ENCODE peak calls at places on chromosomes 2 and 18, in seven cellular contexts. O is fibroblast of pulmonary artery, L is GM12865, A is body of pancreas, D is dorsolateral prefrontal cortex, R is heart left ventricle, H is sigmoid colon. W is an unnamed sample.

GRCh38 chr2:231321556-231322334 is 73.8 kb upstream of the B3GNT7 start:
- DNase-seq in A (no peak), O (no peak), R (peak; percentile 56), L (no peak), D (no peak), H (peak; percentile 75), W (no peak)

GRCh38 chr2:149438260-149438960 is 108.0 kb downstream of the LYPD6 start:
- DNase-seq in D (no peak), O (no peak), L (peak; percentile 25), R (no peak), A (no peak), H (no peak), W (no peak)

GRCh38 chr2:58042486-58042970 is 4.1 kb upstream of the VRK2 start:
- DNase-seq in L (peak; percentile 45), O (peak; percentile 96), A (no peak), D (no peak), H (no peak), R (no peak), W (peak; percentile 93)

GRCh38 chr2:101844055-101844635 is 146.6 kb downstream of the MAP4K4 start:
- DNase-seq in A (no peak), D (no peak), L (no peak), H (no peak), R (no peak), O (peak; percentile 63), W (peak; percentile 80)

GRCh38 chr2:42980764-42981416 is 188.5 kb upstream of the HAAO start:
- DNase-seq in D (no peak), O (no peak), H (no peak), R (no peak), A (no peak), L (no peak), W (no peak)

GRCh38 chr18:76846217-76846616 is 23.9 kb downstream of the ZNF236 start:
- DNase-seq in R (no peak), A (no peak), O (no peak), D (no peak), H (no peak), L (no peak), W (no peak)

GRCh38 chr2:47119001-47119400 is 36.1 kb downstream of the STPG4 start:
- DNase-seq in H (no peak), D (no peak), R (no peak), A (no peak), L (no peak), O (peak; percentile 62), W (peak; percentile 86)

GRCh38 chr2:143685439-143686078 is 556.3 kb downstream of the ARHGAP15 start:
- DNase-seq in H (no peak), D (no peak), L (no peak), R (no peak), O (no peak), A (no peak), W (no peak)

GRCh38 chr18:21740474-21740723 is 193 bp upstream of the MIB1 start:
- DNase-seq in R (peak; percentile 99), H (peak; percentile 99), O (peak; percentile 97), D (peak; percentile 98), A (peak; percentile 99), L (peak; percentile 97), W (no peak)

GRCh38 chr18:36711813-36712444 is 116.9 kb downstream of the TPGS2 start:
- DNase-seq in A (no peak), H (no peak), D (no peak), O (peak; percentile 83), R (peak; percentile 87), L (no peak), W (peak; percentile 86)

GRCh38 chr2:11279398-11279797 is 65.0 kb downstream of the ROCK2 start:
- DNase-seq in O (no peak), L (no peak), A (no peak), H (no peak), D (no peak), R (no peak), W (no peak)

GRCh38 chr2:126656311-126657145 is 570 bp downstream of the GYPC start:
- DNase-seq in O (peak; percentile 42), R (peak; percentile 52), H (no peak), D (no peak), L (peak; percentile 48), A (no peak), W (peak; percentile 53)

GRCh38 chr2:63614448-63614968 is 25.7 kb downstream of the MDH1 start:
- DNase-seq in D (no peak), R (no peak), L (no peak), H (no peak), A (no peak), O (peak; percentile 56), W (peak; percentile 17)

GRCh38 chr2:201923436-201923975 is 110.1 kb upstream of the FZD7 start:
- DNase-seq in H (no peak), A (no peak), O (no peak), D (no peak), L (no peak), R (no peak), W (no peak)

GRCh38 chr2:11239718-11240462 is 84.6 kb downstream of the SLC66A3 start:
- DNase-seq in D (no peak), H (no peak), A (no peak), L (no peak), R (no peak), O (peak; percentile 50), W (no peak)

GRCh38 chr2:205060269-205060668 is 515.0 kb downstream of the PARD3B start:
- DNase-seq in R (no peak), D (no peak), A (no peak), O (peak; percentile 57), L (no peak), H (no peak), W (peak; percentile 70)

GRCh38 chr2:26196683-26197418 is 24.0 kb downstream of the GAREM2 start:
- DNase-seq in A (no peak), R (no peak), O (no peak), L (peak; percentile 57), H (no peak), D (no peak), W (no peak)

GRCh38 chr2:65430515-65431416 is 1.6 kb downstream of the SPRED2 start:
- DNase-seq in O (peak; percentile 36), H (peak; percentile 81), A (peak; percentile 69), L (peak; percentile 60), R (peak; percentile 55), D (peak; percentile 54), W (peak; percentile 50)

GRCh38 chr2:120765031-120765910 is 29.6 kb downstream of the GLI2 start:
- DNase-seq in D (peak; percentile 38), A (no peak), L (no peak), R (peak; percentile 62), O (peak; percentile 80), H (peak; percentile 69), W (peak; percentile 39)

GRCh38 chr2:139031722-139032121 is 251.5 kb upstream of the NXPH2 start:
- DNase-seq in A (no peak), D (no peak), H (no peak), R (no peak), O (peak; percentile 1), L (peak; percentile 34), W (peak; percentile 17)

GRCh38 chr2:8882094-8882493 is 44.7 kb upstream of the KIDINS220 start:
- DNase-seq in L (peak; percentile 25), D (no peak), O (peak; percentile 49), R (no peak), H (no peak), A (no peak), W (peak; percentile 12)

GRCh38 chr2:152418688-152419087 is 83.7 kb downstream of the FMNL2 start:
- DNase-seq in L (no peak), R (no peak), D (no peak), A (no peak), H (no peak), O (peak; percentile 38), W (peak; percentile 73)

GRCh38 chr2:88212251-88212790 is 42.2 kb downstream of the THNSL2 start:
- DNase-seq in O (peak; percentile 10), L (no peak), H (no peak), R (no peak), D (no peak), A (no peak), W (no peak)

GRCh38 chr2:173999272-173999671 is 34.1 kb upstream of the SP3 start:
- DNase-seq in H (peak; percentile 73), R (peak; percentile 59), O (no peak), L (no peak), D (no peak), A (peak; percentile 77), W (no peak)

GRCh38 chr2:74864728-74865722 is 31.1 kb downstream of the HK2 start:
- DNase-seq in H (no peak), R (no peak), O (peak; percentile 69), L (no peak), A (no peak), D (no peak), W (peak; percentile 40)
- TF ChIP-seq CTCF in H (no peak), R (no peak), O (peak; percentile 3), L (no peak), A (no peak), D (no peak), W (no peak)

DNA sequence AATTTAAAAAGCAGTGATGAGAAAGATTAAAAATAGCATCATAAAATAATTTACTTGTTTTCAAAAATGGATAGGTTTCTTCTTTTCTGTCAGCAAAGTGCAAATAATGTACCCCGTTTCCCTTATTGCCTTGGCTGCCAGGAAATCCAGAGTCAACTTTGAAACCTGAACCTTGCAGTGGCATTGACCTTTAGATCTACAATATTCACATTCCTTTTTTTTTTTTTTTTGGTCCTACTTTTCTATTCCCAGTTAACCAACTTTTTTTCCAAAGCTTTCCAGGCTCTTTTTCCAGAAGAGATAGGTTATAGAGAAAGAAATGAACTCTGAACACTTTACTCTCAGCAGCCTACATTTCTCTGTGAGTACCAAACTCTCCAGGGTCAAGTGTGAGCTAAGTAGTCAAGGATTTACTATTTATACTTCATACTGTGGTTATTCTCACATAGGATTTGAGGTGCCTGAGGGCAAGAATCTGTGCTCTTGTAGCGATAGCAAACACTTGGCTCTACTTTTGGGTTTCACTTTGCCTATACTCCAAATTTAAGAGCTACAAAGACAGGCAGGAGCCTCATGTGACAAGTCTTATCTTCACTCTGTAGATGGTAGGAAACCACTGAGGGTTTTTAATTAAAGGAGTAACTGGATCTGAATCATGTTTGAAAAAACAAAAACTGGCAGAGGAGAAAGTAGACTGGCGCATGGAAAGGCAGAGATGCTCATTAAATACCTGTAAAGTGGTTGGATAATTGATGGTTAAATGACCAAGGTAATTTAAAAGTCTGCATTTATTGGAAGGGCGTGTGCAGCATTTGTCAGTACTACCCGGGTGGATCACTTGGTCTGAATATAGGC is 63.2 kb upstream of the TMEM17 start:
- DNase-seq in R (no peak), O (no peak), H (no peak), L (no peak), D (no peak), A (no peak), W (no peak)
- H3K4me3 ChIP-seq in R (no peak overlapping the region), O (no peak overlapping the region), H (no peak overlapping the region), L (no peak overlapping the region), D (no peak overlapping the region), A (no peak overlapping the region), W (no peak overlapping the region)

GRCh38 chr2:167905668-167906067 is 341.7 kb downstream of the STK39 start:
- DNase-seq in D (no peak), L (no peak), R (no peak), H (no peak), O (no peak), A (no peak), W (no peak)

GRCh38 chr2:167898297-167898696 is 349.1 kb downstream of the STK39 start:
- DNase-seq in L (no peak), O (no peak), H (no peak), A (no peak), R (no peak), D (no peak), W (no peak)

GRCh38 chr2:167900435-167900834 is 347.0 kb downstream of the STK39 start:
- DNase-seq in A (no peak), D (no peak), R (no peak), H (no peak), L (no peak), O (no peak), W (no peak)
- TF ChIP-seq CTCF in A (no peak), D (no peak), R (no peak), H (no peak), L (no peak), O (no peak), W (no peak)

GRCh38 chr2:13135856-13136255 is 419.1 kb downstream of the TRIB2 start:
- DNase-seq in O (no peak), H (no peak), D (no peak), L (no peak), R (peak; percentile 26), A (no peak), W (no peak)
- H3K4me3 ChIP-seq in O (no peak overlapping the region), H (no peak overlapping the region), D (no peak overlapping the region), L (no peak overlapping the region), R (no peak overlapping the region), A (no peak overlapping the region), W (no peak overlapping the region)